ENCODE peak calls at places on chromosomes 3 and 15, in eight cellular contexts. Q is transverse colon; F is activated CD8-positive, alpha-beta memory T cell treated with anti-CD3 and anti-CD28 coated beads for 48 hours; O is A172; V is LoVo; P is stimulated activated CD4-positive, alpha-beta T cell treated with anti-CD3 and anti-CD28 coated beads, Interleukin-1b, Interleukin-23, amount 100 ng/mL, for 4 hours; H is occipital lobe; R is GM12865. T is an unnamed sample.
A peak's percentile ranks its signal among the peaks of the same experiment; 100 is the strongest.

GRCh38 chr15:34147371-34148140 is 45.7 kb downstream of the PGBD4 start:
- DNase-seq in V (no peak), H (no peak), R (no peak), O (peak; percentile 8), Q (no peak), F (no peak), P (no peak), T (no peak)

GRCh38 chr3:32018723-32019564 is 37.4 kb downstream of the ZNF860 start:
- DNase-seq in Q (no peak), R (peak; percentile 36), H (no peak), F (no peak), P (no peak), O (peak; percentile 70), V (peak; percentile 61), T (peak; percentile 46)

GRCh38 chr3:143433787-143434378 is 314.3 kb downstream of the CHST2 start:
- DNase-seq in P (no peak), H (no peak), V (no peak), F (no peak), Q (no peak), O (no peak), R (peak; percentile 53), T (no peak)

GRCh38 chr3:82643948-82644347 is 882.5 kb upstream of the GBE1 start:
- DNase-seq in F (no peak), P (no peak), V (no peak), R (peak; percentile 8), Q (no peak), H (no peak), O (peak; percentile 15), T (no peak)

GRCh38 chr3:196754215-196754937 is 14.7 kb downstream of the PAK2 start:
- DNase-seq in H (no peak), P (no peak), F (no peak), R (no peak), V (no peak), Q (peak; percentile 45), O (no peak), T (no peak)

GRCh38 chr3:87167634-87168456 is 59.3 kb upstream of the CHMP2B start:
- DNase-seq in P (no peak), H (no peak), O (peak; percentile 56), V (peak; percentile 71), F (no peak), R (peak; percentile 61), Q (no peak), T (peak; percentile 10)

GRCh38 chr15:86865920-86866319 is 786.2 kb downstream of the AGBL1 start:
- DNase-seq in F (no peak), Q (no peak), R (no peak), V (no peak), P (no peak), H (no peak), O (no peak), T (no peak)

GRCh38 chr3:50292159-50292923 is at the start of gene IFRD2:
- DNase-seq in R (peak; percentile 98), Q (peak; percentile 97), P (peak; percentile 92), V (peak; percentile 98), H (peak; percentile 98), F (peak; percentile 80), O (peak; percentile 95), T (peak; percentile 96)

GRCh38 chr3:107962946-107963345 is 127.9 kb downstream of the CD47 start:
- DNase-seq in V (no peak), P (no peak), F (no peak), O (peak; percentile 25), Q (no peak), R (no peak), H (no peak), T (no peak)

GRCh38 chr3:52245322-52246263 is at the start of gene PPM1M:
- DNase-seq in V (peak; percentile 43), H (no peak), R (peak; percentile 54), O (no peak), Q (peak; percentile 67), P (no peak), F (no peak), T (peak; percentile 76)

GRCh38 chr3:196868297-196868661 is 559 bp downstream of the SENP5 start:
- DNase-seq in P (no peak), O (peak; percentile 28), V (peak; percentile 4), F (no peak), R (peak; percentile 47), Q (peak; percentile 17), H (no peak), T (no peak)

GRCh38 chr3:27340524-27340923 is 28.7 kb downstream of the NEK10 start:
- DNase-seq in R (no peak), F (no peak), P (no peak), Q (no peak), V (no peak), O (no peak), H (no peak), T (no peak)

GRCh38 chr3:193656878-193657282 is 63.9 kb downstream of the OPA1 start:
- DNase-seq in Q (no peak), V (no peak), R (no peak), H (no peak), P (no peak), F (no peak), O (no peak), T (no peak)

GRCh38 chr15:99956022-99956775 is 223.0 kb upstream of the LYSMD4 start:
- DNase-seq in P (no peak), O (no peak), V (no peak), F (no peak), Q (no peak), R (no peak), H (no peak), T (no peak)

GRCh38 chr3:44910693-44911092 is 36.3 kb downstream of the TGM4 start:
- DNase-seq in O (no peak), R (no peak), H (no peak), F (no peak), Q (no peak), V (no peak), P (no peak), T (no peak)

T was measured in frontal cortex.